ENCODE peak calls at places on chromosomes 7 and 10, in six cellular contexts. S, O, N, V, Z and W are unnamed samples.

GRCh38 chr7:148374698-148375259 is 215.8 kb upstream of the C7orf33 start:
- DNase-seq in V (no peak), Z (no peak), S (no peak), N (no peak), O (no peak), W (no peak)

GRCh38 chr10:82492647-82493046 is 617.7 kb downstream of the NRG3 start:
- DNase-seq in S (no peak), Z (no peak), O (no peak), N (no peak), V (no peak), W (no peak)

GRCh38 chr10:122362621-122363020 is 11.9 kb upstream of the PLEKHA1 start:
- DNase-seq in S (no peak), N (no peak), V (no peak), O (no peak), Z (no peak), W (no peak)

GRCh38 chr10:102796407-102797176 is 40.6 kb downstream of the CYP17A1 start:
- DNase-seq in O (no peak), S (peak), V (peak), N (peak), Z (peak), W (no peak)

GRCh38 chr10:80464557-80465466 is 10.7 kb downstream of the TSPAN14 start:
- DNase-seq in O (peak), Z (peak), N (no peak), S (no peak), V (no peak), W (no peak)

GRCh38 chr10:101283762-101284161 is 54.5 kb upstream of the LBX1 start:
- DNase-seq in V (no peak), S (no peak), O (no peak), N (no peak), Z (no peak), W (no peak)

GRCh38 chr7:151696738-151697514 is 177.2 kb upstream of the RHEB start:
- DNase-seq in Z (no peak), V (no peak), N (no peak), S (no peak), O (peak), W (peak)

GRCh38 chr7:342681-343216 is 52.8 kb downstream of the FOXL3 start:
- DNase-seq in Z (no peak), S (no peak), N (no peak), V (no peak), O (no peak), W (no peak)

GRCh38 chr10:96334888-96335526 is 23.8 kb downstream of the OPALIN start:
- DNase-seq in S (peak), N (no peak), Z (peak), O (peak), V (no peak), W (peak)